ENCODE peak calls at places on chromosome 3, in six cellular contexts. B is amniotic stem cell; W is CD4-positive, CD25-positive, alpha-beta regulatory T cell; V is RWPE1; U is NCI-H1417; Z is GM03348. O is an unnamed sample.

GRCh38 chr3:118884748-118885206 is 149.9 kb downstream of the IGSF11 start:
- DNase-seq in B (no peak), W (peak), V (peak), U (peak), Z (peak), O (no peak)

GRCh38 chr3:127149621-127150310 is 43.2 kb upstream of the PRR23E start:
- DNase-seq in B (no peak), W (no peak), V (no peak), U (no peak), Z (no peak), O (no peak)

GRCh38 chr3:29601861-29602585 is 321.2 kb downstream of the RBMS3 start:
- DNase-seq in B (no peak), W (no peak), V (no peak), U (no peak), Z (no peak), O (no peak)

GRCh38 chr3:46943237-46944187 is 33.0 kb downstream of the CCDC12 start:
- DNase-seq in B (no peak), W (no peak), V (peak), U (no peak), Z (no peak), O (no peak)

GRCh38 chr3:72405943-72406585 is 442.2 kb downstream of the SHQ1 start:
- DNase-seq in B (no peak), W (no peak), V (no peak), U (no peak), Z (no peak), O (no peak)

GRCh38 chr3:195227871-195228270 is 43.1 kb downstream of the XXYLT1 start:
- DNase-seq in B (no peak), W (no peak), V (no peak), U (no peak), Z (no peak), O (no peak)

GRCh38 chr3:138374573-138375134 is 26.3 kb downstream of the MRAS start:
- DNase-seq in B (no peak), W (no peak), V (no peak), U (no peak), Z (no peak), O (no peak)

GRCh38 chr3:71035314-71035713 is 548.2 kb downstream of the FOXP1 start:
- DNase-seq in B (no peak), W (no peak), V (no peak), U (no peak), Z (no peak), O (no peak)

GRCh38 chr3:105387122-105387751 is 20.5 kb downstream of the ALCAM start:
- DNase-seq in B (no peak), W (no peak), V (peak), U (no peak), Z (peak), O (no peak)

GRCh38 chr3:121436641-121437040 is 109.1 kb downstream of the POLQ start:
- DNase-seq in B (no peak), W (no peak), V (no peak), U (no peak), Z (no peak), O (no peak)

GRCh38 chr3:49277357-49277723 is 308 bp upstream of the C3orf62 start:
- DNase-seq in B (no peak), W (no peak), V (no peak), U (no peak), Z (no peak), O (no peak)

GRCh38 chr3:3295586-3295985 is 116.1 kb upstream of the CRBN start:
- DNase-seq in B (no peak), W (no peak), V (no peak), U (no peak), Z (no peak), O (no peak)

GRCh38 chr3:16816048-16816780 is 68.5 kb upstream of the PLCL2 start:
- DNase-seq in B (no peak), W (peak), V (no peak), U (no peak), Z (no peak), O (no peak)

GRCh38 chr3:115982121-115982520 is 358.8 kb downstream of the GAP43 start:
- DNase-seq in B (no peak), W (no peak), V (no peak), U (no peak), Z (no peak), O (no peak)

GRCh38 chr3:46027021-46027705 is at the start of gene XCR1:
- DNase-seq in B (no peak), W (no peak), V (no peak), U (no peak), Z (no peak), O (no peak)

GRCh38 chr3:184652465-184652864 is 59.4 kb downstream of the MAGEF1 start:
- DNase-seq in B (no peak), W (no peak), V (peak), U (no peak), Z (no peak), O (no peak)

GRCh38 chr3:39138804-39139415 is 14.5 kb downstream of the CSRNP1 start:
- DNase-seq in B (no peak), W (no peak), V (no peak), U (no peak), Z (peak), O (no peak)

GRCh38 chr3:113194747-113195400 is 16.5 kb upstream of the BOC start:
- DNase-seq in B (no peak), W (no peak), V (no peak), U (no peak), Z (no peak), O (no peak)

GRCh38 chr3:64209866-64210609 is 15.2 kb downstream of the PRICKLE2 start:
- DNase-seq in B (no peak), W (no peak), V (no peak), U (no peak), Z (peak), O (no peak)

GRCh38 chr3:37920156-37920686 is 58.5 kb downstream of the CTDSPL start:
- DNase-seq in B (no peak), W (no peak), V (no peak), U (no peak), Z (no peak), O (no peak)

GRCh38 chr3:105284876-105285275 is 81.8 kb upstream of the ALCAM start:
- DNase-seq in B (no peak), W (no peak), V (no peak), U (no peak), Z (no peak), O (no peak)

GRCh38 chr3:134849561-134849960 is 54.5 kb downstream of the EPHB1 start:
- DNase-seq in B (no peak), W (no peak), V (no peak), U (no peak), Z (no peak), O (no peak)

GRCh38 chr3:191523099-191523498 is 62.1 kb downstream of the PYDC2 start:
- DNase-seq in B (no peak), W (no peak), V (no peak), U (peak), Z (no peak), O (no peak)

GRCh38 chr3:79467721-79468120 is 300.1 kb downstream of the ROBO1 start:
- DNase-seq in B (no peak), W (no peak), V (peak), U (no peak), Z (no peak), O (no peak)

GRCh38 chr3:190048831-190049541 is 71.7 kb downstream of the P3H2 start:
- DNase-seq in B (peak), W (no peak), V (peak), U (no peak), Z (peak), O (no peak)

GRCh38 chr3:196757876-196758739 is 18.5 kb downstream of the PAK2 start:
- DNase-seq in B (peak), W (no peak), V (no peak), U (no peak), Z (no peak), O (no peak)

GRCh38 chr3:171005648-171006047 is 20.9 kb downstream of the SLC2A2 start:
- DNase-seq in B (no peak), W (no peak), V (no peak), U (no peak), Z (peak), O (no peak)

GRCh38 chr3:49718419-49719213 is 868 bp downstream of the AMIGO3 start:
- DNase-seq in B (no peak), W (no peak), V (no peak), U (no peak), Z (no peak), O (peak)

GRCh38 chr3:5220667-5221431 is 33.3 kb downstream of the EDEM1 start:
- DNase-seq in B (no peak), W (no peak), V (no peak), U (no peak), Z (no peak), O (no peak)

GRCh38 chr3:58539636-58540035 is 2.6 kb upstream of the ACOX2 start:
- DNase-seq in B (no peak), W (no peak), V (no peak), U (no peak), Z (no peak), O (peak)

GRCh38 chr3:54578417-54578816 is 349.4 kb downstream of the LRTM1 start:
- DNase-seq in B (no peak), W (no peak), V (no peak), U (no peak), Z (no peak), O (no peak)

GRCh38 chr3:156826144-156826895 is at the start of gene LEKR1:
- DNase-seq in B (no peak), W (peak), V (peak), U (peak), Z (peak), O (peak)

GRCh38 chr3:37964716-37965115 is 25.9 kb upstream of the VILL start:
- DNase-seq in B (no peak), W (no peak), V (no peak), U (no peak), Z (no peak), O (no peak)

GRCh38 chr3:94234177-94234788 is 171.4 kb downstream of the NSUN3 start:
- DNase-seq in B (no peak), W (peak), V (peak), U (no peak), Z (peak), O (no peak)

GRCh38 chr3:66303556-66303955 is 82.8 kb downstream of the SLC25A26 start:
- DNase-seq in B (no peak), W (peak), V (no peak), U (no peak), Z (no peak), O (no peak)

GRCh38 chr3:116256843-116257485 is 188.3 kb downstream of the LSAMP start:
- DNase-seq in B (no peak), W (no peak), V (no peak), U (no peak), Z (peak), O (no peak)

GRCh38 chr3:100123112-100123511 is 8.8 kb upstream of the FILIP1L start:
- DNase-seq in B (no peak), W (no peak), V (no peak), U (no peak), Z (no peak), O (no peak)

GRCh38 chr3:168876346-168877035 is 780.8 kb upstream of the GOLIM4 start:
- DNase-seq in B (no peak), W (no peak), V (no peak), U (no peak), Z (no peak), O (no peak)

GRCh38 chr3:195195321-195196209 is 75.4 kb downstream of the XXYLT1 start:
- DNase-seq in B (no peak), W (no peak), V (no peak), U (peak), Z (no peak), O (peak)

O was measured in type B pancreatic cell.